ENCODE peak calls at places on chromosomes 12 and 14, in six cellular contexts. L is EL; R is mucosa of descending colon; J is HepG2; M is ACHN; E is effector CD4-positive, alpha-beta T cell. D is an unnamed sample.

GRCh38 chr14:71523630-71524320 is 408.5 kb upstream of the RGS6 start:
- DNase-seq in L (peak), E (no peak), R (no peak), J (no peak), M (no peak), D (no peak)

GRCh38 chr12:45989857-45990467 is 412 bp downstream of the SCAF11 start:
- DNase-seq in R (peak), L (peak), M (peak), J (peak), E (peak), D (peak)

GRCh38 chr12:60494249-60494648 is 898.4 kb downstream of the SLC16A7 start:
- DNase-seq in J (peak), M (peak), R (no peak), E (no peak), L (peak), D (peak)

GRCh38 chr12:20214286-20214685 is 154.1 kb upstream of the PDE3A start:
- DNase-seq in E (no peak), L (peak), R (no peak), M (no peak), J (no peak), D (no peak)

GRCh38 chr12:110304061-110304551 is 23.1 kb downstream of the ATP2A2 start:
- DNase-seq in R (no peak), L (peak), M (no peak), E (no peak), J (no peak), D (no peak)

GRCh38 chr14:99239661-99240092 is 32.3 kb downstream of the BCL11B start:
- DNase-seq in M (no peak), L (no peak), J (no peak), E (no peak), R (no peak), D (no peak)

GRCh38 chr12:74415633-74416032 is 122.0 kb upstream of the ATXN7L3B start:
- DNase-seq in L (peak), M (peak), J (peak), R (no peak), E (no peak), D (peak)

GRCh38 chr12:11143352-11143751 is 8.9 kb upstream of the TAS2R30 start:
- DNase-seq in M (no peak), R (no peak), L (no peak), J (no peak), E (no peak), D (no peak)

GRCh38 chr12:5013206-5013830 is 30.4 kb upstream of the KCNA5 start:
- DNase-seq in J (no peak), R (no peak), L (no peak), M (no peak), E (no peak), D (peak)

GRCh38 chr12:47772738-47773061 is 338 bp upstream of the SLC48A1 start:
- DNase-seq in E (no peak), R (no peak), J (no peak), M (no peak), L (no peak), D (no peak)

GRCh38 chr12:56953314-56953713 is 4.1 kb downstream of the RDH16 start:
- DNase-seq in L (no peak), M (no peak), J (no peak), E (no peak), R (no peak), D (peak)

GRCh38 chr12:102480401-102480800 is at the start of gene IGF1:
- DNase-seq in R (no peak), E (no peak), M (peak), L (peak), J (no peak), D (peak)

GRCh38 chr12:32025906-32026305 is 66.7 kb downstream of the RESF1 start:
- DNase-seq in L (no peak), E (no peak), M (no peak), J (no peak), R (no peak), D (no peak)

GRCh38 chr12:91769736-91770135 is 375.9 kb downstream of the BTG1 start:
- DNase-seq in R (no peak), J (no peak), L (no peak), M (no peak), E (no peak), D (no peak)

GRCh38 chr12:117127933-117128823 is 29.0 kb upstream of the TESC start:
- DNase-seq in M (no peak), E (no peak), J (no peak), L (no peak), R (no peak), D (no peak)

GRCh38 chr12:125340791-125341190 is 275.6 kb downstream of the AACS start:
- DNase-seq in M (peak), L (peak), R (no peak), E (no peak), J (peak), D (peak)

GRCh38 chr12:30200864-30201263 is 417.1 kb upstream of the TMTC1 start:
- DNase-seq in L (no peak), J (no peak), M (no peak), R (no peak), E (no peak), D (no peak)

GRCh38 chr12:63098851-63099250 is 52.1 kb downstream of the AVPR1A start:
- DNase-seq in R (no peak), L (no peak), E (no peak), M (no peak), J (peak), D (no peak)

GRCh38 chr12:89833337-89834252 is 125.0 kb upstream of the ATP2B1 start:
- DNase-seq in J (no peak), R (no peak), M (no peak), L (peak), E (no peak), D (peak)

GRCh38 chr12:109346920-109347319 is 780 bp upstream of the MYO1H start:
- DNase-seq in E (no peak), R (no peak), L (no peak), M (no peak), J (no peak), D (no peak)

GRCh38 chr12:18580286-18580685 is 157.5 kb downstream of the PLCZ1 start:
- DNase-seq in L (no peak), M (no peak), E (no peak), J (no peak), R (no peak), D (peak)

GRCh38 chr14:71321556-71322315 is 414.5 kb downstream of the PCNX1 start:
- DNase-seq in M (peak), E (no peak), L (peak), R (no peak), J (peak), D (peak)

GRCh38 chr14:21070610-21071224 is 613 bp downstream of the ARHGEF40 start:
- DNase-seq in J (peak), R (peak), E (no peak), L (peak), M (peak), D (peak)

GRCh38 chr12:124231980-124232653 is 62.8 kb upstream of the RFLNA start:
- DNase-seq in R (peak), J (no peak), M (no peak), E (no peak), L (no peak), D (no peak)

GRCh38 chr12:132320767-132321211 is 8.6 kb downstream of the GALNT9 start:
- DNase-seq in M (no peak), R (peak), J (no peak), L (no peak), E (no peak), D (no peak)

GRCh38 chr12:4273651-4274395 is at the start of gene CCND2:
- DNase-seq in M (peak), E (peak), R (peak), L (peak), J (no peak), D (peak)

GRCh38 chr12:44286336-44286735 is 450.5 kb downstream of the TMEM117 start:
- DNase-seq in E (no peak), R (no peak), L (peak), J (no peak), M (no peak), D (peak)

GRCh38 chr14:38098074-38098846 is 109.4 kb upstream of the SSTR1 start:
- DNase-seq in J (no peak), E (no peak), L (peak), M (peak), R (no peak), D (peak)

GRCh38 chr12:125454786-125455450 is 389.7 kb downstream of the AACS start:
- DNase-seq in M (no peak), R (no peak), E (no peak), J (no peak), L (no peak), D (no peak)

GRCh38 chr12:109714141-109714912 is 702 bp downstream of the FAM222A start:
- DNase-seq in E (peak), J (peak), L (peak), R (peak), M (peak), D (peak)

GRCh38 chr12:75488553-75488952 is 8.0 kb downstream of the GLIPR1 start:
- DNase-seq in E (no peak), J (peak), L (peak), M (peak), R (no peak), D (peak)

GRCh38 chr14:87705439-87705896 is 287.5 kb downstream of the GALC start:
- DNase-seq in M (no peak), L (peak), E (no peak), R (no peak), J (no peak), D (peak)

GRCh38 chr14:71175491-71175890 is 268.2 kb downstream of the PCNX1 start:
- DNase-seq in E (no peak), M (no peak), L (no peak), J (no peak), R (no peak), D (no peak)

D was measured in AG20443.